ENCODE peak calls at places on chromosome 10, in four cellular contexts. F is K562, N is HepG2, D is GM12878. G is an unnamed sample.

GRCh38 chr10:84452006-84452405 is 123.6 kb downstream of the CCSER2 start:
- DNase-seq in N (no peak), F (no peak), D (no peak), G (no peak)

GRCh38 chr10:131789516-131789915 is 111.3 kb upstream of the PPP2R2D start:
- DNase-seq in F (no peak), D (no peak), N (no peak), G (no peak)

GRCh38 chr10:20369863-20370736 is 527.0 kb downstream of the NEBL start:
- DNase-seq in F (no peak), N (no peak), D (no peak), G (peak; percentile 77)

GRCh38 chr10:34889004-34889869 is 74.1 kb upstream of the PARD3 start:
- DNase-seq in N (no peak), D (no peak), F (no peak), G (no peak)

GRCh38 chr10:132203256-132204077 is 16.7 kb downstream of the DPYSL4 start:
- DNase-seq in N (no peak), D (no peak), F (no peak), G (no peak)

GRCh38 chr10:21056461-21056860 is 159.3 kb upstream of the NEBL start:
- DNase-seq in F (no peak), N (no peak), D (no peak), G (no peak)

GRCh38 chr10:30007406-30007805 is 52.0 kb downstream of the JCAD start:
- DNase-seq in N (no peak), D (no peak), F (no peak), G (no peak)

GRCh38 chr10:31770307-31770902 is 158.2 kb downstream of the ARHGAP12 start:
- DNase-seq in D (no peak), F (peak; percentile 62), N (peak; percentile 10), G (peak; percentile 53)

GRCh38 chr10:21989453-21990154 is 13.9 kb downstream of the DNAJC1 start:
- DNase-seq in D (no peak), F (peak; percentile 31), N (peak; percentile 53), G (peak; percentile 64)

GRCh38 chr10:29041512-29042150 is 247.2 kb upstream of the LYZL1 start:
- DNase-seq in D (no peak), N (no peak), F (no peak), G (no peak)

GRCh38 chr10:122911889-122912484 is 1.6 kb downstream of the FAM24A start:
- DNase-seq in D (no peak), N (peak; percentile 29), F (peak; percentile 54), G (peak; percentile 89)

GRCh38 chr10:75950307-75950706 is 518.9 kb downstream of the LRMDA start:
- DNase-seq in D (no peak), F (no peak), N (peak; percentile 47), G (no peak)

GRCh38 chr10:85859859-85860258 is 506.7 kb downstream of the GRID1 start:
- DNase-seq in D (no peak), N (no peak), F (no peak), G (no peak)

GRCh38 chr10:3814832-3815209 is 29.8 kb upstream of the KLF6 start:
- DNase-seq in F (no peak), N (no peak), D (no peak), G (no peak)

GRCh38 chr10:14604181-14605142 is 170.2 kb downstream of the FAM107B start:
- DNase-seq in F (peak; percentile 91), D (no peak), N (no peak), G (peak; percentile 53)

GRCh38 chr10:25944771-25945170 is 10.7 kb downstream of the MYO3A start:
- DNase-seq in F (no peak), D (no peak), N (no peak), G (no peak)

GRCh38 chr10:107970512-107970911 is 806.0 kb upstream of the SORCS1 start:
- DNase-seq in D (no peak), F (no peak), N (no peak), G (no peak)

GRCh38 chr10:107969936-107970335 is 805.4 kb upstream of the SORCS1 start:
- DNase-seq in D (no peak), F (no peak), N (no peak), G (no peak)

GRCh38 chr10:107971973-107972372 is 807.5 kb upstream of the SORCS1 start:
- DNase-seq in F (no peak), N (no peak), D (no peak), G (no peak)

GRCh38 chr10:107966817-107967216 is 802.3 kb upstream of the SORCS1 start:
- DNase-seq in F (no peak), D (no peak), N (no peak), G (no peak)

DNA sequence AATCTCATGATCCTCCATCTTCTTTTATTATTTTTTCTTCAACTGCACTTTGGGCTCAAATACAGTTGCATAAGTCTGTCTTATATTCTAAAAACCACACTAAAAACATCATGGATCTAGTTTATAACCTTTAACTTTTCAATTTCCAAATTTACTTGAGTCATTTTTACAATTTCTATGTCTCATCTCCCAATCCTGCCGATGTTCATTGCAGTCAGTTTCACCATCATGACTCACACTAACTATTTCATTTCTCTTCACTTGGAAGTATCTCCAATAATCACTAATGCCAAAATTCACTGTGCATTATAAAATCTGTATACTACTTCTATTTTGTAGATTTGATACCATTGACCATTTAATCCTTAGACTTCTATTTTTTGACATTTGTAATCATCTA is 806.9 kb upstream of the SORCS1 start:
- DNase-seq in N (no peak), D (no peak), F (no peak), G (no peak)
- TF ChIP-seq ETV6 in N (no peak), D (no peak), F (no peak), G (no peak)

DNA sequence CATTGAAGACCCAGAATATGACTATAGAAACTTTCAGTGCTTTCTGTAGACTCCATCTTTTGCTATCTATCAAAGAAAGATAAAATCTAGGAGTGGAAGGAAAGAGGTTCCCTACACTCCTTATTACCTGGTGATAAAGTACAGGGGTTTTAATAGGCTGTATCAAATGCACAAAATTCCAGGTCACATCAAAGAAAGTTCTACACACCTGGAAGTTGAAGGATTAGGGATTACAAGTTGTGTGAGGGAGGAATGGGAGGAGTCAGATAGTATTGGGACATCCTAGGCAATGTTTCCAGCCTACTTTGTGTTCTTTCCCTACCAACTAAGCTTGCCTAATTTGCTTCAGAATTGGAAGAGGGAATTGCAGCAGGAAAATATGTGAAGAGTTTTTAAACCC is at the start of gene LIPM:
- DNase-seq in F (no peak), D (no peak), N (no peak), G (no peak)
- TF ChIP-seq ATF3 in F (no peak), D (no peak), N (no peak), G (no peak)

DNA sequence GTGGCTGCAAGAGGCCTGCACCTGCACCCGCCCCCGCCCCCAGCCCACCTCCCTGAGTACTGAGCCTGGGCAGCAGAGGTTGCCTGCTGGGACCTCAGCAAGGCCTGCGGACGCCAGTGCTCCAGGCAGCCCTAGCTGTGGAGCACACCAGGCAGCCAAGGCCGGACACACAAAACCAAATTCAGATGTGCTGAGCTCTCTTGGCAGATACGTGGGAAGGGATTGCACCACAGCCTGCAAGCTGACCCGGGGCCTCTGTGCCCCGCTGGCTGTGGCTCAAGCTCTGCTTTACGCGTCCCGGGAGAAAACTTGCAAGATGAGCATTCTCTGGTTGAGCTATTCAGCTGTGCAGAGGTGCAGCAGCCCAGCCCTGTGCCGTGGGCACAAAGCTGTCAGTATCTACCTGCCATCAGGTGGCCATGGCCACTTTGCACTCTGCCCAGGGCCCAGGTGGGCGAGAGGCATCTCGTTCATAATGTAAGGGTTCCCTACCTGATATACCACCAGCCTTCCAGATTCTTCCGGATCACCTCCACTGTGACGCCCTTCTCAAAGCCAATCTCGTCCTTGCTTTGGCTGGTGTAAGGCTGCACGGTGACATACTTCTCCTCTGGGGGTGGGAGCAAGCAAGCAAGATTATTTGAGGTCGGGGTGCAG is 123.3 kb downstream of the NEURL1 start:
- DNase-seq in D (no peak), N (no peak), F (no peak), G (no peak)
- TF ChIP-seq ETV6 in D (no peak), N (no peak), F (no peak), G (no peak)

GRCh38 chr10:44926771-44927751 is 15.9 kb downstream of the TMEM72 start:
- DNase-seq in N (peak; percentile 52), D (no peak), F (no peak), G (no peak)
- TF ChIP-seq ATF3 in N (no peak), D (no peak), F (no peak), G (no peak)

DNA sequence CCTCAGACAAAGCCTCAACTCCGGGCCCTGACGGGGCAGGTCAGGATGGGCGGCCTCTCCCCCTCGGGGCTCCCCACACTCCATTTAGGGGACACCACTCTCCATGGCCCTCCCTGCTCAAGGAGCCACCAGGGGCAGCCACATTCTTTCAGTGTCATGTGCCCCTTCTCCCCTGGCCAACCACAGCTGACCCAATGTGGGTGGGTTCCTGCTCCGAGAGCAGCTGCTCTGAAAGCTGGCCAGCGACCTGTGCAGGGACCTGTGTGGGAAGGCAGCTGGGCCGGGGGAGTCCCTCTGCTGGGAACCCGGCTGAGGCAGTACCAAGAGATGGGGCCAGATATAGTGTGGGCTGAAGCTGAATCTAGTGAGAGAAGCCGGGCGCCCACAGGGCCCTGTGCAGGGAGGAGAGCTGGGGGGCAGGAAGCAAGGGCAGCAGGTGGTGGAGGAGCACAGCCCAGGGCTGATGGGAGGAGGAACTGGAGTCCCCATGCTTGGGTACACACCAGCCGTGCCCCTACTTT is 40.6 kb upstream of the NPFFR1 start:
- DNase-seq in D (no peak), F (no peak), N (peak; percentile 46), G (peak; percentile 44)
- TF ChIP-seq ETV6 in D (no peak), F (no peak), N (no peak), G (no peak)

GRCh38 chr10:125146791-125147604 is 13.4 kb downstream of the CTBP2 start:
- DNase-seq in F (no peak), D (no peak), N (no peak), G (no peak)

GRCh38 chr10:125151170-125151823 is 9.1 kb downstream of the CTBP2 start:
- DNase-seq in D (no peak), N (no peak), F (no peak), G (no peak)

GRCh38 chr10:125148021-125148439 is 12.3 kb downstream of the CTBP2 start:
- DNase-seq in D (no peak), F (no peak), N (no peak), G (peak; percentile 8)

GRCh38 chr10:125148576-125148975 is 11.8 kb downstream of the CTBP2 start:
- DNase-seq in D (no peak), F (no peak), N (no peak), G (no peak)

GRCh38 chr10:125149278-125150047 is 10.9 kb downstream of the CTBP2 start:
- DNase-seq in N (no peak), D (no peak), F (no peak), G (no peak)
- TF ChIP-seq ATF3 in N (no peak), D (no peak), F (no peak), G (no peak)

GRCh38 chr10:96570512-96570911 is 16.3 kb downstream of the TM9SF3 start:
- DNase-seq in D (no peak), F (no peak), N (no peak), G (no peak)

GRCh38 chr10:96560970-96561887 is 25.6 kb downstream of the TM9SF3 start:
- DNase-seq in F (no peak), D (no peak), N (no peak), G (no peak)

GRCh38 chr10:96560489-96560888 is 26.3 kb downstream of the TM9SF3 start:
- DNase-seq in F (no peak), N (no peak), D (no peak), G (no peak)

GRCh38 chr10:96568402-96568801 is 18.4 kb downstream of the TM9SF3 start:
- DNase-seq in D (no peak), F (no peak), N (no peak), G (no peak)

GRCh38 chr10:96565774-96566173 is 21.0 kb downstream of the TM9SF3 start:
- DNase-seq in D (no peak), N (no peak), F (no peak), G (no peak)
- TF ChIP-seq ETV6 in D (no peak), N (no peak), F (no peak), G (no peak)